ENCODE peak calls at places on chromosomes 11 and 22, in eight cellular contexts. Y, F, C, G, B, X, P and Q are unnamed samples. For H3K4me1, the result is how much of the 10 kb centered on the place peaks cover.

GRCh38 chr11:130340671-130341319 is 26.1 kb upstream of the ZBTB44 start:
- ATAC-seq in Y (no peak), F (no peak), C (no peak), G (no peak), B (no peak), X (no peak), P (no peak), Q (no peak)

GRCh38 chr11:810040-810567 is 337 bp downstream of the RPLP2 start:
- ATAC-seq in Y (no peak), F (no peak), C (peak), G (peak), B (peak), X (peak), P (peak), Q (no peak)

GRCh38 chr11:133618500-133618899 is 86.2 kb upstream of the OPCML start:
- ATAC-seq in Y (no peak), F (no peak), C (no peak), G (peak), B (no peak), X (no peak), P (no peak), Q (no peak)

GRCh38 chr11:18495268-18495667 is 31.5 kb downstream of the TSG101 start:
- ATAC-seq in Y (no peak), F (no peak), C (no peak), G (no peak), B (peak), X (no peak), P (no peak), Q (no peak)

GRCh38 chr11:69213315-69213714 is 57.6 kb downstream of the SMIM38 start:
- ATAC-seq in Y (no peak), F (no peak), C (no peak), G (no peak), B (peak), X (no peak), P (no peak), Q (no peak)

GRCh38 chr11:78946945-78947914 is 372.6 kb upstream of the NARS2 start:
- ATAC-seq in Y (no peak), F (peak), C (no peak), G (no peak), B (no peak), X (no peak), P (no peak), Q (no peak)

GRCh38 chr22:20063271-20064139 is 16.5 kb upstream of the DGCR8 start:
- ATAC-seq in Y (peak), F (no peak), C (no peak), G (peak), B (no peak), X (no peak), P (no peak), Q (no peak)

GRCh38 chr11:33753304-33753703 is 17.1 kb upstream of the CD59 start:
- ATAC-seq in Y (no peak), F (no peak), C (no peak), G (no peak), B (peak), X (no peak), P (no peak), Q (peak)

GRCh38 chr22:17786435-17787158 is 12.3 kb upstream of the BID start:
- ATAC-seq in Y (no peak), F (peak), C (peak), G (peak), B (no peak), X (no peak), P (peak), Q (peak)

GRCh38 chr11:66064571-66064970 is 5.5 kb upstream of the PACS1 start:
- ATAC-seq in Y (no peak), F (no peak), C (no peak), G (no peak), B (no peak), X (no peak), P (no peak), Q (no peak)

GRCh38 chr22:37103696-37104452 is 5.6 kb downstream of the TMPRSS6 start:
- ATAC-seq in Y (no peak), F (no peak), C (no peak), G (no peak), B (peak), X (no peak), P (no peak), Q (no peak)

GRCh38 chr11:87603887-87604286 is 566.2 kb downstream of the TMEM135 start:
- ATAC-seq in Y (no peak), F (no peak), C (no peak), G (no peak), B (no peak), X (no peak), P (no peak), Q (no peak)

GRCh38 chr11:802018-802617 is 2.9 kb downstream of the PIDD1 start:
- ATAC-seq in Y (no peak), F (no peak), C (no peak), G (no peak), B (no peak), X (no peak), P (no peak), Q (no peak)

GRCh38 chr11:97557399-97557798 is 1167.6 kb downstream of the JRKL start:
- ATAC-seq in Y (no peak), F (no peak), C (no peak), G (no peak), B (no peak), X (no peak), P (no peak), Q (no peak)
- H3K4me1 ChIP-seq in Y (under half), F (under half), C (under half), G (under half), B (under half), X (under half), P (under half), Q (under half)

DNA sequence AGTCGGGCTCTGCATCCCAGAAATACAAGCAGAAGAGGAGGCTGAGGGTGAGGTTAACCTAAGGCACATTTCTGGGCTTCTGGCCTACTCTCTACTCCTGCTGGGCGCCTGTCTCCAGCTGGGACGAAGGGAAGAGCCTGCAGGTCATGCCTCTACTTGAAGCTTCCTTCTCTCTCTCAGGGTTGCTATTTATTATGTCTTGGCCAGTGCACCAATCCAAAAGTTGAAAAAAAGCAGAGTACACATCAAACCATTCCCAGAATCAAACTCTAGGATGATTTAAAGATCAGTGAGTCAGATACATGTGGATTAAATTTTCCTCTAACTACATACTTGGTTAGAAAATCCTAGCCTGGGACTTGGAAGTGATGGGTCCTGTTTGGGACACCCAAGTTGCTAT is 60.2 kb upstream of the CDON start:
- ATAC-seq in Y (no peak), F (no peak), C (no peak), G (no peak), B (no peak), X (no peak), P (peak), Q (peak)
- TF ChIP-seq POLR2AphosphoS5 in Y (no peak), F (no peak), C (no peak), G (no peak), B (no peak), X (no peak), P (no peak), Q (peak)

GRCh38 chr11:36088234-36088975 is 144.5 kb downstream of the LDLRAD3 start:
- ATAC-seq in Y (no peak), F (no peak), C (no peak), G (no peak), B (no peak), X (no peak), P (peak), Q (no peak)
- H3K4me1 ChIP-seq in Y (under half), F (under half), C (under half), G (under half), B (under half), X (under half), P (under half), Q (under half)

GRCh38 chr11:96187779-96188624 is 155.0 kb downstream of the MAML2 start:
- ATAC-seq in Y (peak), F (peak), C (no peak), G (no peak), B (peak), X (peak), P (peak), Q (peak)
- TF ChIP-seq POLR2AphosphoS5 in Y (no peak), F (no peak), C (no peak), G (no peak), B (no peak), X (no peak), P (no peak), Q (peak)

GRCh38 chr22:27204280-27204679 is 546.9 kb downstream of the MIAT start:
- ATAC-seq in Y (no peak), F (no peak), C (no peak), G (no peak), B (no peak), X (no peak), P (no peak), Q (no peak)
- H3K4me1 ChIP-seq in Y (under half), F (under half), C (under half), G (under half), B (under half), X (under half), P (under half), Q (under half)

GRCh38 chr11:109364851-109365250 is 57.1 kb upstream of the C11orf87 start:
- ATAC-seq in Y (no peak), F (no peak), C (no peak), G (no peak), B (no peak), X (no peak), P (no peak), Q (no peak)
- TF ChIP-seq POLR2AphosphoS5 in Y (no peak), F (no peak), C (no peak), G (no peak), B (no peak), X (no peak), P (no peak), Q (no peak)

DNA sequence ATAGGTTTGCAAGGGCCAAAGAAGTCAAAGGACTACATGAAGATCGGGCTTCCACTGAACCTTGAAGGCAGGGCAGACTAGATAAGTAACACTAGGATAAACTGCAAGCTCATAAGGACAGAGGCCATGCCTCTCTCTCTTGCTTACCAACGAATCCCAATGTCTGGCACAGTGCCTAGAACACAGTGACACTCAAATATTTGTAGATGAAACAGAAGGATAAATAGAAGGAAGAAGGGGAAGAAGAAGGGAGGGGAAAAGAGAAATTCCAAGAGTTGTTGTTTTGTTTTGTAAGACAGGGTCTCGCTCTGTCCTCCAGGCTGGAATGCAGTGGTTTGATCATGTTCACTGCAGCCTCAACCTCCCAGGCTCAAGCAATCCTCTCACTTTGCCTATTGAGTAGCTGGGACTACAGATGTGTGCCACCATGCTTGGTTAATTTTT is 26.9 kb downstream of the SIK3 start:
- ATAC-seq in Y (no peak), F (peak), C (peak), G (peak), B (no peak), X (no peak), P (no peak), Q (no peak)
- H3K4me1 ChIP-seq in Y (under half), F (half or more), C (under half), G (under half), B (under half), X (under half), P (under half), Q (under half)

GRCh38 chr11:74492974-74493815 is at the start of gene LIPT2:
- ATAC-seq in Y (peak), F (peak), C (peak), G (peak), B (peak), X (peak), P (peak), Q (peak)
- TF ChIP-seq POLR2AphosphoS5 in Y (peak), F (peak), C (peak), G (peak), B (peak), X (peak), P (peak), Q (peak)